ENCODE peak calls at places on chromosomes 6 and 20, in ten cellular contexts. One of them, this sample, is unnamed.

GRCh38 chr20:21096321-21097043 is 9.7 kb downstream of the LINC00237 start:
- DNase-seq in CD8-positive, alpha-beta T cell: no peak
- DNase-seq in choroid plexus epithelial cell: peak
- DNase-seq in ovary: no peak
- DNase-seq in WTC11: peak
- DNase-seq in nephron progenitor cell: no peak
- DNase-seq in type B pancreatic cell: no peak
- DNase-seq in heart right ventricle: no peak
- DNase-seq in uterus: no peak
- DNase-seq in fibroblast of pulmonary artery: peak
- DNase-seq in this sample: no peak

GRCh38 chr6:112113371-112113770 is 26.0 kb downstream of the FAM229B start:
- DNase-seq in ovary: no peak
- DNase-seq in WTC11: no peak
- DNase-seq in uterus: no peak
- DNase-seq in type B pancreatic cell: no peak
- DNase-seq in choroid plexus epithelial cell: no peak
- DNase-seq in heart right ventricle: no peak
- DNase-seq in CD8-positive, alpha-beta T cell: no peak
- DNase-seq in fibroblast of pulmonary artery: no peak
- DNase-seq in nephron progenitor cell: no peak
- DNase-seq in this sample: no peak

GRCh38 chr6:149150999-149151398 is 166.5 kb upstream of the TAB2 start:
- DNase-seq in choroid plexus epithelial cell: no peak
- DNase-seq in CD8-positive, alpha-beta T cell: no peak
- DNase-seq in WTC11: no peak
- DNase-seq in type B pancreatic cell: no peak
- DNase-seq in uterus: no peak
- DNase-seq in nephron progenitor cell: no peak
- DNase-seq in heart right ventricle: no peak
- DNase-seq in ovary: no peak
- DNase-seq in fibroblast of pulmonary artery: no peak
- DNase-seq in this sample: no peak

GRCh38 chr20:3092611-3093379 is 8.3 kb upstream of the AVP start:
- DNase-seq in uterus: no peak
- DNase-seq in nephron progenitor cell: peak
- DNase-seq in fibroblast of pulmonary artery: no peak
- DNase-seq in heart right ventricle: no peak
- DNase-seq in type B pancreatic cell: no peak
- DNase-seq in WTC11: peak
- DNase-seq in choroid plexus epithelial cell: no peak
- DNase-seq in ovary: no peak
- DNase-seq in CD8-positive, alpha-beta T cell: peak
- DNase-seq in this sample: peak

GRCh38 chr6:23027281-23027680 is 457.9 kb downstream of the HDGFL1 start:
- DNase-seq in nephron progenitor cell: no peak
- DNase-seq in CD8-positive, alpha-beta T cell: no peak
- DNase-seq in heart right ventricle: no peak
- DNase-seq in fibroblast of pulmonary artery: no peak
- DNase-seq in choroid plexus epithelial cell: no peak
- DNase-seq in type B pancreatic cell: no peak
- DNase-seq in WTC11: no peak
- DNase-seq in ovary: no peak
- DNase-seq in uterus: no peak
- DNase-seq in this sample: no peak

GRCh38 chr20:33677991-33678431 is 3.8 kb upstream of the NECAB3 start:
- DNase-seq in heart right ventricle: no peak
- DNase-seq in fibroblast of pulmonary artery: no peak
- DNase-seq in WTC11: no peak
- DNase-seq in type B pancreatic cell: no peak
- DNase-seq in choroid plexus epithelial cell: no peak
- DNase-seq in ovary: peak
- DNase-seq in CD8-positive, alpha-beta T cell: no peak
- DNase-seq in nephron progenitor cell: no peak
- DNase-seq in uterus: no peak
- DNase-seq in this sample: no peak

GRCh38 chr6:113936093-113936934 is 34.6 kb downstream of the HDAC2 start:
- DNase-seq in choroid plexus epithelial cell: peak
- DNase-seq in ovary: no peak
- DNase-seq in nephron progenitor cell: peak
- DNase-seq in CD8-positive, alpha-beta T cell: no peak
- DNase-seq in uterus: no peak
- DNase-seq in WTC11: no peak
- DNase-seq in fibroblast of pulmonary artery: peak
- DNase-seq in type B pancreatic cell: no peak
- DNase-seq in heart right ventricle: peak
- DNase-seq in this sample: peak

GRCh38 chr6:110398778-110399177 is 16.6 kb downstream of the DDO start:
- DNase-seq in nephron progenitor cell: no peak
- DNase-seq in fibroblast of pulmonary artery: peak
- DNase-seq in heart right ventricle: no peak
- DNase-seq in choroid plexus epithelial cell: peak
- DNase-seq in WTC11: no peak
- DNase-seq in ovary: no peak
- DNase-seq in type B pancreatic cell: no peak
- DNase-seq in uterus: no peak
- DNase-seq in CD8-positive, alpha-beta T cell: no peak
- DNase-seq in this sample: no peak

GRCh38 chr6:15736023-15736696 is 73.3 kb upstream of the DTNBP1 start:
- DNase-seq in choroid plexus epithelial cell: no peak
- DNase-seq in ovary: no peak
- DNase-seq in heart right ventricle: no peak
- DNase-seq in type B pancreatic cell: no peak
- DNase-seq in uterus: no peak
- DNase-seq in CD8-positive, alpha-beta T cell: no peak
- DNase-seq in fibroblast of pulmonary artery: no peak
- DNase-seq in WTC11: no peak
- DNase-seq in nephron progenitor cell: no peak
- DNase-seq in this sample: no peak

GRCh38 chr20:1823421-1823892 is 71.8 kb upstream of the SIRPA start:
- DNase-seq in uterus: no peak
- DNase-seq in CD8-positive, alpha-beta T cell: no peak
- DNase-seq in heart right ventricle: no peak
- DNase-seq in WTC11: no peak
- DNase-seq in nephron progenitor cell: no peak
- DNase-seq in type B pancreatic cell: no peak
- DNase-seq in ovary: no peak
- DNase-seq in fibroblast of pulmonary artery: no peak
- DNase-seq in choroid plexus epithelial cell: no peak
- DNase-seq in this sample: no peak

GRCh38 chr20:49593441-49594142 is 25.7 kb upstream of the PTGIS start:
- DNase-seq in fibroblast of pulmonary artery: no peak
- DNase-seq in type B pancreatic cell: no peak
- DNase-seq in choroid plexus epithelial cell: no peak
- DNase-seq in heart right ventricle: no peak
- DNase-seq in ovary: no peak
- DNase-seq in uterus: no peak
- DNase-seq in WTC11: no peak
- DNase-seq in nephron progenitor cell: no peak
- DNase-seq in CD8-positive, alpha-beta T cell: no peak
- DNase-seq in this sample: no peak

GRCh38 chr20:17641520-17641964 is 40.5 kb downstream of the RRBP1 start:
- DNase-seq in CD8-positive, alpha-beta T cell: no peak
- DNase-seq in type B pancreatic cell: no peak
- DNase-seq in heart right ventricle: no peak
- DNase-seq in ovary: no peak
- DNase-seq in fibroblast of pulmonary artery: no peak
- DNase-seq in uterus: no peak
- DNase-seq in choroid plexus epithelial cell: no peak
- DNase-seq in WTC11: no peak
- DNase-seq in nephron progenitor cell: no peak
- DNase-seq in this sample: no peak

GRCh38 chr6:167799033-167799933 is 27.4 kb upstream of the AFDN start:
- DNase-seq in ovary: no peak
- DNase-seq in WTC11: no peak
- DNase-seq in nephron progenitor cell: no peak
- DNase-seq in type B pancreatic cell: no peak
- DNase-seq in heart right ventricle: no peak
- DNase-seq in uterus: no peak
- DNase-seq in choroid plexus epithelial cell: peak
- DNase-seq in fibroblast of pulmonary artery: peak
- DNase-seq in CD8-positive, alpha-beta T cell: peak
- DNase-seq in this sample: no peak

GRCh38 chr6:45724511-45724910 is 291.1 kb downstream of the CLIC5 start:
- DNase-seq in type B pancreatic cell: no peak
- DNase-seq in heart right ventricle: no peak
- DNase-seq in choroid plexus epithelial cell: peak
- DNase-seq in fibroblast of pulmonary artery: peak
- DNase-seq in nephron progenitor cell: no peak
- DNase-seq in WTC11: no peak
- DNase-seq in ovary: no peak
- DNase-seq in uterus: no peak
- DNase-seq in CD8-positive, alpha-beta T cell: no peak
- DNase-seq in this sample: no peak

GRCh38 chr6:81023007-81023582 is 729.4 kb downstream of the TENT5A start:
- DNase-seq in fibroblast of pulmonary artery: peak
- DNase-seq in ovary: no peak
- DNase-seq in nephron progenitor cell: no peak
- DNase-seq in type B pancreatic cell: no peak
- DNase-seq in choroid plexus epithelial cell: peak
- DNase-seq in heart right ventricle: no peak
- DNase-seq in CD8-positive, alpha-beta T cell: no peak
- DNase-seq in uterus: no peak
- DNase-seq in WTC11: no peak
- DNase-seq in this sample: no peak

GRCh38 chr6:5316946-5317345 is 55.6 kb downstream of the FARS2 start:
- DNase-seq in heart right ventricle: no peak
- DNase-seq in nephron progenitor cell: no peak
- DNase-seq in CD8-positive, alpha-beta T cell: no peak
- DNase-seq in fibroblast of pulmonary artery: no peak
- DNase-seq in type B pancreatic cell: no peak
- DNase-seq in uterus: no peak
- DNase-seq in WTC11: no peak
- DNase-seq in choroid plexus epithelial cell: no peak
- DNase-seq in ovary: no peak
- DNase-seq in this sample: no peak

GRCh38 chr6:128209771-128210170 is 308.9 kb upstream of the THEMIS start:
- DNase-seq in type B pancreatic cell: no peak
- DNase-seq in heart right ventricle: no peak
- DNase-seq in fibroblast of pulmonary artery: peak
- DNase-seq in uterus: no peak
- DNase-seq in choroid plexus epithelial cell: peak
- DNase-seq in CD8-positive, alpha-beta T cell: no peak
- DNase-seq in nephron progenitor cell: no peak
- DNase-seq in ovary: no peak
- DNase-seq in WTC11: no peak
- DNase-seq in this sample: no peak

GRCh38 chr6:143419526-143419925 is 31.0 kb downstream of the ADAT2 start:
- DNase-seq in fibroblast of pulmonary artery: no peak
- DNase-seq in CD8-positive, alpha-beta T cell: no peak
- DNase-seq in type B pancreatic cell: no peak
- DNase-seq in WTC11: no peak
- DNase-seq in uterus: no peak
- DNase-seq in heart right ventricle: no peak
- DNase-seq in nephron progenitor cell: no peak
- DNase-seq in choroid plexus epithelial cell: no peak
- DNase-seq in ovary: no peak
- DNase-seq in this sample: no peak

GRCh38 chr20:25254986-25255680 is 7.2 kb downstream of the PYGB start:
- DNase-seq in heart right ventricle: peak
- DNase-seq in nephron progenitor cell: no peak
- DNase-seq in CD8-positive, alpha-beta T cell: peak
- DNase-seq in type B pancreatic cell: no peak
- DNase-seq in uterus: no peak
- DNase-seq in choroid plexus epithelial cell: no peak
- DNase-seq in fibroblast of pulmonary artery: no peak
- DNase-seq in WTC11: no peak
- DNase-seq in ovary: no peak
- DNase-seq in this sample: no peak

GRCh38 chr20:61815678-61816077 is 250.0 kb downstream of the TAF4 start:
- DNase-seq in WTC11: no peak
- DNase-seq in fibroblast of pulmonary artery: no peak
- DNase-seq in heart right ventricle: no peak
- DNase-seq in ovary: no peak
- DNase-seq in nephron progenitor cell: no peak
- DNase-seq in type B pancreatic cell: no peak
- DNase-seq in uterus: no peak
- DNase-seq in choroid plexus epithelial cell: no peak
- DNase-seq in CD8-positive, alpha-beta T cell: no peak
- DNase-seq in this sample: no peak

GRCh38 chr6:112457891-112458290 is 110.8 kb downstream of the RFPL4B start:
- DNase-seq in uterus: no peak
- DNase-seq in nephron progenitor cell: no peak
- DNase-seq in heart right ventricle: no peak
- DNase-seq in type B pancreatic cell: no peak
- DNase-seq in CD8-positive, alpha-beta T cell: no peak
- DNase-seq in fibroblast of pulmonary artery: peak
- DNase-seq in ovary: no peak
- DNase-seq in choroid plexus epithelial cell: no peak
- DNase-seq in WTC11: no peak
- DNase-seq in this sample: no peak

GRCh38 chr6:31717499-31718222 is 2.5 kb downstream of the LY6G6D start:
- DNase-seq in WTC11: peak
- DNase-seq in type B pancreatic cell: no peak
- DNase-seq in CD8-positive, alpha-beta T cell: no peak
- DNase-seq in choroid plexus epithelial cell: no peak
- DNase-seq in nephron progenitor cell: peak
- DNase-seq in fibroblast of pulmonary artery: no peak
- DNase-seq in ovary: no peak
- DNase-seq in heart right ventricle: no peak
- DNase-seq in uterus: no peak
- DNase-seq in this sample: no peak
- TF ChIP-seq CTCF in WTC11: no peak
- TF ChIP-seq CTCF in type B pancreatic cell: no peak
- TF ChIP-seq CTCF in CD8-positive, alpha-beta T cell: no peak
- TF ChIP-seq CTCF in choroid plexus epithelial cell: no peak
- TF ChIP-seq CTCF in nephron progenitor cell: no peak
- TF ChIP-seq CTCF in fibroblast of pulmonary artery: no peak
- TF ChIP-seq CTCF in ovary: no peak
- TF ChIP-seq CTCF in heart right ventricle: no peak
- TF ChIP-seq CTCF in uterus: no peak
- TF ChIP-seq CTCF in this sample: no peak

GRCh38 chr6:156662025-156662445 is 115.1 kb upstream of the ARID1B start:
- DNase-seq in fibroblast of pulmonary artery: no peak
- DNase-seq in ovary: no peak
- DNase-seq in type B pancreatic cell: peak
- DNase-seq in CD8-positive, alpha-beta T cell: no peak
- DNase-seq in heart right ventricle: no peak
- DNase-seq in choroid plexus epithelial cell: no peak
- DNase-seq in WTC11: peak
- DNase-seq in uterus: no peak
- DNase-seq in nephron progenitor cell: peak
- DNase-seq in this sample: no peak
- TF ChIP-seq CTCF in fibroblast of pulmonary artery: peak
- TF ChIP-seq CTCF in ovary: no peak
- TF ChIP-seq CTCF in type B pancreatic cell: peak
- TF ChIP-seq CTCF in CD8-positive, alpha-beta T cell: peak
- TF ChIP-seq CTCF in heart right ventricle: no peak
- TF ChIP-seq CTCF in choroid plexus epithelial cell: peak
- TF ChIP-seq CTCF in WTC11: peak
- TF ChIP-seq CTCF in uterus: no peak
- TF ChIP-seq CTCF in nephron progenitor cell: peak
- TF ChIP-seq CTCF in this sample: no peak

GRCh38 chr6:17054647-17055046 is 47.2 kb upstream of the STMND1 start:
- DNase-seq in nephron progenitor cell: no peak
- DNase-seq in WTC11: no peak
- DNase-seq in choroid plexus epithelial cell: no peak
- DNase-seq in uterus: no peak
- DNase-seq in heart right ventricle: no peak
- DNase-seq in fibroblast of pulmonary artery: no peak
- DNase-seq in CD8-positive, alpha-beta T cell: no peak
- DNase-seq in ovary: no peak
- DNase-seq in type B pancreatic cell: no peak
- DNase-seq in this sample: no peak
- TF ChIP-seq CTCF in nephron progenitor cell: no peak
- TF ChIP-seq CTCF in WTC11: no peak
- TF ChIP-seq CTCF in choroid plexus epithelial cell: no peak
- TF ChIP-seq CTCF in uterus: no peak
- TF ChIP-seq CTCF in heart right ventricle: no peak
- TF ChIP-seq CTCF in fibroblast of pulmonary artery: no peak
- TF ChIP-seq CTCF in CD8-positive, alpha-beta T cell: no peak
- TF ChIP-seq CTCF in ovary: no peak
- TF ChIP-seq CTCF in type B pancreatic cell: no peak
- TF ChIP-seq CTCF in this sample: no peak

GRCh38 chr6:9250852-9251251 is 815.5 kb upstream of the SLC35B3 start:
- DNase-seq in ovary: no peak
- DNase-seq in fibroblast of pulmonary artery: peak
- DNase-seq in heart right ventricle: peak
- DNase-seq in type B pancreatic cell: no peak
- DNase-seq in WTC11: peak
- DNase-seq in uterus: no peak
- DNase-seq in choroid plexus epithelial cell: peak
- DNase-seq in CD8-positive, alpha-beta T cell: no peak
- DNase-seq in nephron progenitor cell: peak
- DNase-seq in this sample: peak
- TF ChIP-seq CTCF in ovary: no peak
- TF ChIP-seq CTCF in fibroblast of pulmonary artery: peak
- TF ChIP-seq CTCF in heart right ventricle: no peak
- TF ChIP-seq CTCF in type B pancreatic cell: peak
- TF ChIP-seq CTCF in WTC11: peak
- TF ChIP-seq CTCF in uterus: no peak
- TF ChIP-seq CTCF in choroid plexus epithelial cell: peak
- TF ChIP-seq CTCF in CD8-positive, alpha-beta T cell: no peak
- TF ChIP-seq CTCF in nephron progenitor cell: peak
- TF ChIP-seq CTCF in this sample: peak

This sample was measured in GM13976.